ENCODE peak calls at places on chromosome 1, in four cellular contexts. U, F, L and V are unnamed samples.

GRCh38 chr1:21594935-21595897 is 73.9 kb downstream of the RAP1GAP start:
- DNase-seq in U (peak; percentile 37), F (no peak), L (peak; percentile 88), V (peak; percentile 93)

GRCh38 chr1:21626921-21627339 is 42.2 kb downstream of the RAP1GAP start:
- DNase-seq in U (no peak), F (no peak), L (no peak), V (no peak)

GRCh38 chr1:214102907-214103306 is 115.1 kb downstream of the PROX1 start:
- DNase-seq in U (no peak), F (no peak), L (no peak), V (no peak)

GRCh38 chr1:90761781-90762589 is 44.9 kb upstream of the BARHL2 start:
- DNase-seq in U (no peak), F (no peak), L (no peak), V (no peak)

GRCh38 chr1:243882276-243882675 is 32.2 kb upstream of the AKT3 start:
- DNase-seq in U (no peak), F (no peak), L (no peak), V (no peak)

GRCh38 chr1:227958617-227959324 is 11.0 kb upstream of the WNT9A start:
- DNase-seq in U (peak; percentile 5), F (no peak), L (peak; percentile 34), V (peak; percentile 31)

GRCh38 chr1:109794319-109795132 is 30.8 kb upstream of the EPS8L3 start:
- DNase-seq in U (no peak), F (no peak), L (peak; percentile 61), V (no peak)

GRCh38 chr1:85579619-85580018 is 942 bp upstream of the CCN1 start:
- DNase-seq in U (no peak), F (no peak), L (peak; percentile 79), V (no peak)

GRCh38 chr1:17250601-17251000 is 1.7 kb downstream of the PADI3 start:
- DNase-seq in U (peak; percentile 13), F (no peak), L (no peak), V (no peak)

GRCh38 chr1:30673395-30673794 is 50.0 kb downstream of the MATN1 start:
- DNase-seq in U (no peak), F (no peak), L (no peak), V (no peak)

GRCh38 chr1:158146739-158147138 is 34.0 kb upstream of the CD1D start:
- DNase-seq in U (no peak), F (no peak), L (no peak), V (no peak)

GRCh38 chr1:185375583-185375982 is 58.5 kb upstream of the IVNS1ABP start:
- DNase-seq in U (no peak), F (no peak), L (no peak), V (peak; percentile 72)

GRCh38 chr1:1204998-1205768 is 1.2 kb downstream of the TNFRSF18 start:
- DNase-seq in U (no peak), F (no peak), L (peak; percentile 70), V (no peak)

GRCh38 chr1:61247881-61248752 is 165.8 kb downstream of the NFIA start:
- DNase-seq in U (no peak), F (no peak), L (no peak), V (no peak)

GRCh38 chr1:66733348-66734017 is 18.8 kb upstream of the DYNLT5 start:
- DNase-seq in U (no peak), F (no peak), L (no peak), V (no peak)

GRCh38 chr1:171424494-171424893 is 60.8 kb upstream of the PRRC2C start:
- DNase-seq in U (no peak), F (no peak), L (no peak), V (no peak)

GRCh38 chr1:104380003-104380402 is 630.3 kb downstream of the AMY1C start:
- DNase-seq in U (no peak), F (no peak), L (no peak), V (no peak)

GRCh38 chr1:156106624-156107488 is 7.7 kb upstream of the LMNA start:
- DNase-seq in U (no peak), F (no peak), L (peak; percentile 82), V (no peak)
- H3K4me3 ChIP-seq in U (no peak overlapping the region), F (peak overlapping the region; percentile 20), L (no peak overlapping the region), V (no peak overlapping the region)

GRCh38 chr1:201500670-201501120 is 6.2 kb downstream of the CSRP1 start:
- DNase-seq in U (no peak), F (no peak), L (no peak), V (no peak)

GRCh38 chr1:201502511-201502857 is 4.4 kb downstream of the CSRP1 start:
- DNase-seq in U (no peak), F (no peak), L (no peak), V (peak; percentile 16)

GRCh38 chr1:201499795-201500669 is 6.9 kb downstream of the CSRP1 start:
- DNase-seq in U (no peak), F (no peak), L (no peak), V (no peak)

GRCh38 chr1:201501812-201502510 is 5.0 kb downstream of the CSRP1 start:
- DNase-seq in U (no peak), F (no peak), L (no peak), V (peak; percentile 30)

GRCh38 chr1:201501144-201501543 is 5.8 kb downstream of the CSRP1 start:
- DNase-seq in U (no peak), F (no peak), L (no peak), V (peak; percentile 14)
- H3K4me1 ChIP-seq in U (peaks cover 13% of the 10 kb centered on the region), F (peaks cover 14% of the 10 kb centered on the region), L (peaks cover 4% of the 10 kb centered on the region), V (peaks cover 90% of the 10 kb centered on the region)

DNA sequence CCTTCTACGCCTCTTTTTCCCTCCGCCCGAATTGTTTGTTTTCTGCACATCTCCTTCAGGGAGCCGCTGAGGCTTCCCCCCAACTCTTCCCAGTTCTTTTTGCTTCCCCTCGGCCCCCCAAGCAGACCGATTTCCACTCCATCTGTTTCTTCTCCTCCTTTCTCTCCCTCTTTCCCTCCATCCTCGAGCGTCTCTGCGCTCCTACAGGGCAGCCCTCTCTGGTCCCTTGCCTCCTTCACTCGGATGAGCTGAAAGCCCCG is 311 bp downstream of the LHX9 start:
- DNase-seq in U (no peak), F (no peak), L (no peak), V (no peak)
- H3K27me3 ChIP-seq in U (peaks cover 81% of the 10 kb centered on the region), F (peaks cover 97% of the 10 kb centered on the region), L (no peaks in the 10 kb centered on the region), V (peaks cover 14% of the 10 kb centered on the region)

GRCh38 chr1:43270421-43271095 is 775 bp downstream of the TMEM125 start:
- DNase-seq in U (no peak), F (no peak), L (peak; percentile 66), V (peak; percentile 72)

GRCh38 chr1:43269627-43270375 is at the start of gene TMEM125:
- DNase-seq in U (no peak), F (no peak), L (peak; percentile 59), V (peak; percentile 43)

GRCh38 chr1:43272161-43272560 is 2.4 kb downstream of the TMEM125 start:
- DNase-seq in U (no peak), F (no peak), L (peak; percentile 51), V (peak; percentile 61)

GRCh38 chr1:43272576-43273571 is 3.1 kb downstream of the TMEM125 start:
- DNase-seq in U (no peak), F (no peak), L (peak; percentile 68), V (peak; percentile 71)

GRCh38 chr1:43271186-43272118 is 1.7 kb downstream of the TMEM125 start:
- DNase-seq in U (no peak), F (no peak), L (peak; percentile 44), V (peak; percentile 19)
- H3K4me3 ChIP-seq in U (peak overlapping the region; percentile 31), F (no peak overlapping the region), L (no peak overlapping the region), V (no peak overlapping the region)